ENCODE peak calls at places on chromosomes 1 and 21, in four cellular contexts. G is neural progenitor cell, Z is pancreas, C is SJSA1. F is an unnamed sample. For H3K4me1, the result is how much of the 10 kb centered on the place peaks cover.

GRCh38 chr1:2856821-2857290 is 55.4 kb upstream of the TTC34 start:
- DNase-seq in C (no peak), Z (peak), G (no peak), F (no peak)

GRCh38 chr1:151839457-151840409 is at the start of gene C2CD4D:
- DNase-seq in G (peak), C (peak), Z (peak), F (peak)

GRCh38 chr1:87766737-87767136 is 438.1 kb downstream of the LMO4 start:
- DNase-seq in Z (no peak), G (no peak), C (no peak), F (no peak)

GRCh38 chr1:211335507-211336157 is 9.0 kb downstream of the TRAF5 start:
- DNase-seq in Z (no peak), G (no peak), C (no peak), F (peak)

GRCh38 chr1:153404768-153405167 is 11.6 kb upstream of the S100A7A start:
- DNase-seq in Z (no peak), G (peak), C (no peak), F (peak)

GRCh38 chr1:82329226-82329625 is 528.5 kb downstream of the ADGRL2 start:
- DNase-seq in G (peak), C (no peak), Z (no peak), F (no peak)

GRCh38 chr1:241774017-241774416 is 74.0 kb upstream of the EXO1 start:
- DNase-seq in G (no peak), C (no peak), Z (no peak), F (no peak)

GRCh38 chr1:28775121-28775942 is 36.6 kb upstream of the OPRD1 start:
- DNase-seq in Z (peak), G (peak), C (no peak), F (peak)

GRCh38 chr1:53532912-53533311 is 73.7 kb downstream of the DMRTB1 start:
- DNase-seq in G (no peak), Z (no peak), C (no peak), F (no peak)

GRCh38 chr1:38256072-38256471 is 209.5 kb upstream of the POU3F1 start:
- DNase-seq in G (no peak), Z (no peak), C (no peak), F (no peak)

GRCh38 chr1:27444632-27445031 is 45.3 kb downstream of the WASF2 start:
- DNase-seq in Z (no peak), C (no peak), G (no peak), F (no peak)

GRCh38 chr1:158037876-158038359 is 44.5 kb downstream of the KIRREL1 start:
- DNase-seq in G (no peak), C (peak), Z (peak), F (no peak)

GRCh38 chr1:42963378-42964005 is 4.8 kb upstream of the SLC2A1 start:
- DNase-seq in C (peak), G (no peak), Z (no peak), F (no peak)

GRCh38 chr21:38083534-38083933 is 167.3 kb upstream of the KCNJ6 start:
- DNase-seq in C (no peak), Z (no peak), G (no peak), F (no peak)

GRCh38 chr1:55869050-55869449 is 653.9 kb upstream of the USP24 start:
- DNase-seq in C (peak), G (no peak), Z (peak), F (no peak)

GRCh38 chr1:226542623-226543103 is 5.9 kb upstream of the STUM start:
- DNase-seq in C (no peak), G (no peak), Z (peak), F (no peak)

GRCh38 chr1:97796716-97797115 is 124.1 kb downstream of the DPYD start:
- DNase-seq in C (no peak), G (no peak), Z (no peak), F (no peak)

GRCh38 chr1:30822966-30823581 is 65.5 kb upstream of the LAPTM5 start:
- DNase-seq in C (peak), Z (no peak), G (no peak), F (no peak)

GRCh38 chr1:5601516-5601915 is 390.7 kb downstream of the NPHP4 start:
- DNase-seq in Z (no peak), C (no peak), G (no peak), F (no peak)

GRCh38 chr1:161076410-161076809 is 6.7 kb upstream of the ARHGAP30 start:
- DNase-seq in Z (no peak), C (no peak), G (no peak), F (no peak)

GRCh38 chr1:54569339-54569738 is 21.3 kb downstream of the ACOT11 start:
- DNase-seq in Z (no peak), C (peak), G (no peak), F (no peak)

GRCh38 chr1:150906329-150906728 is 19.4 kb downstream of the CTXND2 start:
- DNase-seq in Z (no peak), C (no peak), G (no peak), F (no peak)

GRCh38 chr1:164647211-164647610 is 88.2 kb downstream of the PBX1 start:
- DNase-seq in Z (no peak), C (no peak), G (peak), F (no peak)

GRCh38 chr1:164645921-164646320 is 86.9 kb downstream of the PBX1 start:
- DNase-seq in G (no peak), C (no peak), Z (no peak), F (no peak)

GRCh38 chr1:164644774-164645634 is 86.0 kb downstream of the PBX1 start:
- DNase-seq in G (no peak), Z (no peak), C (no peak), F (no peak)

GRCh38 chr1:164641353-164641730 is 82.4 kb downstream of the PBX1 start:
- DNase-seq in G (no peak), Z (no peak), C (no peak), F (no peak)

GRCh38 chr1:164644268-164644667 is 85.3 kb downstream of the PBX1 start:
- DNase-seq in Z (no peak), G (no peak), C (no peak), F (no peak)
- H3K4me1 ChIP-seq in Z (half or more), G (under half), C (under half), F (under half)

GRCh38 chr1:66929289-66929688 is 4.5 kb downstream of the MIER1 start:
- DNase-seq in G (no peak), C (no peak), Z (no peak), F (peak)
- H3K4me3 ChIP-seq in G (peak), C (peak), Z (peak), F (peak)

DNA sequence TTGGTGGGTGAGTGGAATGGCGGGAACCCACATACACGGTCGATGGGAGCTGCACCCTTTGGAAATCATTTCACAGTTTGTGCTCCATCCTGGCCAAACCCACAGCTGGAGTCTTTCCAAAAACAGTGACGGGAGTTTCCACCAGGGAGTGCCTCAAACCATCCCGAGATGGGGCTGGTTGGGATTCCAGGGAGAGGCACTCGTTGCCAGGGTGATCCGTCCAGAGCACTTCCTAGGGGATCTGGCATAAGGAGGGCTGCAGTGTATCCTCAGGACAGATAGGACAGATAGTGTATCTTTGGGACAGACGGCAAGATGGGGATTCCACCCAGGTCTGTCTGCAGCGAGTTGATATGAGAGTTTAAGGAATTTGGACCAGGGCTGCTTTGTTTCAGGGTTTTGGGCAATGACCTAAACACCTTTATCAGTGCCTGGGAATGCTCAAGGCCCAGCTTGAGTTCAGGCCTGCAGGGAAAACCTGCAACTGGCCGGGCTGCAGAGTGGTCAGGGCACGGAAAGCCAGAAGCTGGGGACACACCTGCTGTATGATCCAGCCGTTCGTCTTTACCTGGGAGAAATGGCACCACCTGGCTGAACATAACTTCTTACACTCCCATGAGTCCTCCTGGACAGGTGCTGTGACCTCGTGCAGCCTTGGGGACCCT is 3.4 kb upstream of the POFUT2 start:
- DNase-seq in G (no peak), Z (no peak), C (no peak), F (no peak)
- H3K4me1 ChIP-seq in G (under half), Z (under half), C (half or more), F (under half)

GRCh38 chr1:216721878-216722277 is 1.4 kb downstream of the ESRRG start:
- DNase-seq in Z (no peak), G (no peak), C (no peak), F (no peak)

GRCh38 chr1:216726435-216726834 is 3.2 kb upstream of the ESRRG start:
- DNase-seq in C (no peak), Z (no peak), G (no peak), F (no peak)

GRCh38 chr1:216723274-216723780 is at the start of gene ESRRG:
- DNase-seq in G (peak), C (no peak), Z (peak), F (no peak)

GRCh38 chr1:216722841-216723240 is 388 bp downstream of the ESRRG start:
- DNase-seq in G (peak), Z (no peak), C (no peak), F (no peak)
- H3K4me3 ChIP-seq in G (peak), Z (peak), C (no peak), F (no peak)

DNA sequence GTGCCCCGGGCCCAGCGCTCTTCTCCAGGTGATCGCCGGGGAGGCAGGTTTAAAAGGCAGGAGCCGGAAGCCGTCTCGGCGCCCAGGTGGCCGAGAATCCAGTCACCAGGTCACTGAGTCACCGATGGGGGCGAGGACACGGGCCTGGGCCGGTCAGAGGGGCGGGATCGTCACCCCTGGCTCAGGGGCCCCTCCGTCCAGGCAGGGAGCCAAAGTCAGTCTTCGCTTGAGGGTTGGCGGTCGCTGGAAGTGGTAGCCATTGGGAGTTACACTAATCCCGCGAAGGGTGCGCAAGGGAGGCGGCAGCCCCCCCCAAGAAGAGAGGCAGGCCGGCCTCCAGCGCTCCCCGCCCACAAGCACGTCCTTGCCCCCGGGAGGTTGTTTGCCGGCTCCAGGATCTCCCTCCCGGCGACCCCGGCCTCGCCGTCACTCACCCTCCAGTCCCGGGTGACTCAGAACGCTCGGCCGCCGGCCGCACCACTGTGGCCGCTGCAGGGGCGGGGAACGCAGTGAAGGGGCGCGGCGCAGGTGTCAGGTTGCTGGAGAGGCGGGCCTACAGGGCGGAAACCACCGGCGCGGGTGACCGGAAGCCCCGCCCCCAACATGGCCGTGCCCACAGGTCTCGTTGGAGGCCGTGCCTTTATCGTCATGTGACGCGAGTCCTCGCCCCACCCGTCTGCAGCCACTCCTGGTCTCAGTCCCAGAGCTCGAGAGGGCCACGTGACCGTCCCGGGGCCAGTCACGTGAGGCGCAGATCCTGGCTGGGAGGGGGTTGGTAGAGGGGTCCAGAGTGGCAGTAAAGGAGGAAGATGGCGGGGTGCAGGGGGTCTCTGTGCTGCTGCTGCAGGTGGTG is at the start of the genes CLCN6 and MTHFR:
- DNase-seq in C (peak), G (peak), Z (peak), F (peak)
- H3K4me1 ChIP-seq in C (under half), G (under half), Z (under half), F (half or more)

F was measured in CD4-positive, alpha-beta memory T cell.